ENCODE peak calls at places on chromosomes 11 and 22, in eight cellular contexts. G is mucosa of descending colon, B is GM10248, A is HCT116, C is lung, F is cardiac fibroblast, N is foreskin keratinocyte, J is fibroblast of villous mesenchyme. Q is an unnamed sample.

GRCh38 chr11:128810784-128811514 is 56.1 kb downstream of the KCNJ1 start:
- DNase-seq in G (no peak), B (no peak), A (no peak), C (no peak), F (no peak), N (no peak), J (no peak), Q (no peak)

GRCh38 chr11:15190611-15191010 is 75.9 kb downstream of the INSC start:
- DNase-seq in G (no peak), B (no peak), A (no peak), C (no peak), F (no peak), N (no peak), J (no peak), Q (no peak)

GRCh38 chr22:48356731-48357130 is 1470.9 kb downstream of the BRD1 start:
- DNase-seq in G (no peak), B (no peak), A (no peak), C (no peak), F (no peak), N (no peak), J (no peak), Q (no peak)

GRCh38 chr11:30000986-30001385 is 15.8 kb downstream of the KCNA4 start:
- DNase-seq in G (no peak), B (no peak), A (no peak), C (no peak), F (no peak), N (no peak), J (no peak), Q (no peak)

GRCh38 chr11:89447845-89448244 is 43.3 kb downstream of the NOX4 start:
- DNase-seq in G (no peak), B (no peak), A (no peak), C (no peak), F (no peak), N (no peak), J (no peak), Q (no peak)

GRCh38 chr11:60370811-60371297 is 7.5 kb upstream of the MS4A7 start:
- DNase-seq in G (no peak), B (no peak), A (no peak), C (no peak), F (no peak), N (no peak), J (peak), Q (no peak)

GRCh38 chr11:122207921-122208764 is 92.1 kb upstream of the BLID start:
- DNase-seq in G (no peak), B (no peak), A (no peak), C (no peak), F (peak), N (no peak), J (peak), Q (no peak)

GRCh38 chr11:9858822-9859221 is 194.9 kb downstream of the SWAP70 start:
- DNase-seq in G (no peak), B (no peak), A (no peak), C (no peak), F (peak), N (no peak), J (peak), Q (no peak)

GRCh38 chr11:132935383-132935782 is 596.9 kb downstream of the OPCML start:
- DNase-seq in G (no peak), B (no peak), A (no peak), C (no peak), F (no peak), N (no peak), J (no peak), Q (no peak)

GRCh38 chr22:50269573-50270301 is 443 bp downstream of the MAPK11 start:
- DNase-seq in G (peak), B (peak), A (no peak), C (no peak), F (peak), N (no peak), J (no peak), Q (peak)

GRCh38 chr11:129928923-129929692 is 33.7 kb upstream of the NFRKB start:
- DNase-seq in G (no peak), B (no peak), A (no peak), C (no peak), F (no peak), N (no peak), J (no peak), Q (no peak)

GRCh38 chr22:18068381-18068988 is 9.3 kb upstream of the PEX26 start:
- DNase-seq in G (no peak), B (no peak), A (no peak), C (no peak), F (peak), N (no peak), J (no peak), Q (no peak)

GRCh38 chr11:72379384-72380131 is 54.8 kb downstream of the CLPB start:
- DNase-seq in G (no peak), B (no peak), A (no peak), C (no peak), F (no peak), N (no peak), J (no peak), Q (no peak)

GRCh38 chr11:61639816-61640443 is 40.3 kb upstream of the DAGLA start:
- DNase-seq in G (no peak), B (no peak), A (no peak), C (no peak), F (peak), N (no peak), J (no peak), Q (no peak)

GRCh38 chr11:68525930-68526329 is 65.4 kb downstream of the PPP6R3 start:
- DNase-seq in G (no peak), B (no peak), A (no peak), C (no peak), F (peak), N (peak), J (no peak), Q (no peak)

GRCh38 chr11:118984825-118985224 is 13.1 kb upstream of the CENATAC start:
- DNase-seq in G (no peak), B (no peak), A (no peak), C (no peak), F (no peak), N (no peak), J (no peak), Q (no peak)
- TF ChIP-seq CTCF in G (no peak), B (no peak), A (no peak), C (no peak), F (no peak), N (no peak), J (no peak), Q (no peak)

DNA sequence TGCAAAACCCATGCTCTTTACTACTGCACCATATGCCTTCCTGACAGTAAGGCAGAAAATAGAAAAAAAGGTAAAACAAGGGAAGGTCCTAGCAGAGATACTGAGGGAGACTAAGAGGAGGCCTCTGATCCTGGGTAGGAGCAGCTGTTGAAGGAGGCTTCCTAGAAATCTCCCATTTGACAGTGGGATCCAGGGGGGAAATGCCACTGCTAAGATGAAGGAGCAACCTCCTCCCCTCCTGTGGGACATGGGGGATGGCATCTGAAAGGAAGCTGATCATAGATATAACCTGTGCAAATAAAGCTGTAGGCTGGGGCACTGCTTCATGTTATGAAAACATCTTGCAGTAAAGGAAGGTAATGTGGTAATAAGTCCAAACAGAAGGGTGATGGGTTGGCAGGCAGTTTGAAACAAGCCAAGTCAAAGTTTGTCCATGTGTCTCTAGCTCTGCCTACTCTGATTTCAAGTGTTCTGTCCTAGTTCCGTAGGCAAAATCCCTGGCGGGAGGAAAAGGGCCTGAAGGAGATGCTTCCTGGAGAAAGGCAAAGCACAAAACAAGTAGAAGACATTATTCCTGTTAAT is 86.7 kb upstream of the EED start:
- DNase-seq in G (no peak), B (no peak), A (no peak), C (no peak), F (no peak), N (no peak), J (no peak), Q (no peak)
- TF ChIP-seq CTCF in G (no peak), B (no peak), A (no peak), C (no peak), F (no peak), N (no peak), J (no peak), Q (no peak)

GRCh38 chr11:77073328-77074001 is 6.7 kb downstream of the CAPN5 start:
- DNase-seq in G (peak), B (no peak), A (peak), C (peak), F (peak), N (peak), J (peak), Q (peak)
- TF ChIP-seq CTCF in G (peak), B (no peak), A (peak), C (no peak), F (peak), N (peak), J (peak), Q (peak)

GRCh38 chr22:46596819-46597218 is 23.4 kb upstream of the GRAMD4 start:
- DNase-seq in G (peak), B (no peak), A (peak), C (peak), F (no peak), N (peak), J (no peak), Q (peak)
- TF ChIP-seq CTCF in G (peak), B (no peak), A (peak), C (no peak), F (no peak), N (peak), J (no peak), Q (peak)